ENCODE peak calls at places on chromosomes 4 and X, in four cellular contexts. C, Y, O and D are unnamed samples.

GRCh38 chr4:38663801-38664703 is at the start of gene KLF3:
- DNase-seq in C (peak; percentile 24), Y (peak; percentile 89), O (peak; percentile 71), D (peak; percentile 89)

GRCh38 chr4:84529169-84529751 is 30.2 kb upstream of the NKX6-1 start:
- DNase-seq in C (no peak), Y (no peak), O (no peak), D (peak; percentile 40)

GRCh38 chr4:5469151-5469775 is 239.1 kb downstream of the EVC2 start:
- DNase-seq in C (no peak), Y (no peak), O (no peak), D (no peak)

GRCh38 chr4:2791518-2792395 is 1.1 kb upstream of the SH3BP2 start:
- DNase-seq in C (no peak), Y (no peak), O (no peak), D (no peak)

GRCh38 chr4:76384052-76384451 is 36.9 kb downstream of the CCDC158 start:
- DNase-seq in C (no peak), Y (no peak), O (no peak), D (peak; percentile 29)

GRCh38 chrX:53281321-53281822 is at the start of gene IQSEC2:
- DNase-seq in C (no peak), Y (peak; percentile 62), O (no peak), D (peak; percentile 84)

GRCh38 chrX:148043456-148043855 is 62.3 kb downstream of the FMR1NB start:
- DNase-seq in C (no peak), Y (peak; percentile 9), O (no peak), D (no peak)

GRCh38 chr4:104429150-104429741 is 65.4 kb downstream of the CXXC4 start:
- DNase-seq in C (no peak), Y (no peak), O (no peak), D (no peak)

GRCh38 chr4:118969359-118969758 is 80.7 kb downstream of the SYNPO2 start:
- DNase-seq in C (no peak), Y (no peak), O (peak; percentile 11), D (peak; percentile 80)

GRCh38 chr4:174874898-174875297 is 43.3 kb upstream of the ADAM29 start:
- DNase-seq in C (no peak), Y (no peak), O (no peak), D (no peak)

GRCh38 chr4:112119358-112119783 is 25.9 kb upstream of the FAM241A start:
- DNase-seq in C (no peak), Y (no peak), O (no peak), D (no peak)

GRCh38 chr4:165378763-165379631 is at the start of gene CPE:
- DNase-seq in C (no peak), Y (no peak), O (no peak), D (peak; percentile 83)